ENCODE peak calls at places on chromosomes 5 and 9, in nine cellular contexts. U is HCT116, D is psoas muscle, I is lower lobe of right lung, N is AG09309, H is left lung, T is PC-9, Y is BJ, E is astrocyte of the spinal cord. X is an unnamed sample.

GRCh38 chr9:68747043-68747533 is 42.0 kb downstream of the PIP5K1B start:
- DNase-seq in U (no peak), D (no peak), I (no peak), N (no peak), H (no peak), T (no peak), Y (no peak), E (no peak), X (no peak)

GRCh38 chr9:70407081-70407503 is 7.4 kb downstream of the KLF9 start:
- DNase-seq in U (no peak), D (no peak), I (no peak), N (peak; percentile 94), H (no peak), T (no peak), Y (peak; percentile 96), E (peak; percentile 89), X (no peak)

GRCh38 chr9:131732636-131733340 is 7.1 kb downstream of the RAPGEF1 start:
- DNase-seq in U (no peak), D (no peak), I (peak; percentile 49), N (no peak), H (no peak), T (no peak), Y (no peak), E (no peak), X (peak; percentile 90)

GRCh38 chr9:129318121-129319075 is 140.3 kb upstream of the IER5L start:
- DNase-seq in U (no peak), D (peak; percentile 65), I (no peak), N (no peak), H (no peak), T (no peak), Y (no peak), E (no peak), X (no peak)

GRCh38 chr9:118640836-118641557 is 728.2 kb downstream of the BRINP1 start:
- DNase-seq in U (no peak), D (no peak), I (no peak), N (no peak), H (no peak), T (peak; percentile 48), Y (no peak), E (peak; percentile 40), X (no peak)

GRCh38 chr5:36363101-36363500 is 61.4 kb upstream of the RANBP3L start:
- DNase-seq in U (no peak), D (no peak), I (no peak), N (no peak), H (no peak), T (no peak), Y (no peak), E (peak; percentile 79), X (no peak)

GRCh38 chr9:37529111-37529510 is 43.4 kb downstream of the POLR1E start:
- DNase-seq in U (no peak), D (no peak), I (no peak), N (no peak), H (no peak), T (no peak), Y (no peak), E (peak; percentile 7), X (no peak)

GRCh38 chr5:14144586-14145355 is 1.6 kb downstream of the TRIO start:
- DNase-seq in U (peak; percentile 52), D (peak; percentile 80), I (peak; percentile 73), N (no peak), H (peak; percentile 91), T (peak; percentile 89), Y (no peak), E (peak; percentile 48), X (peak; percentile 67)

GRCh38 chr5:150271923-150272322 is 17.6 kb downstream of the CAMK2A start:
- DNase-seq in U (no peak), D (no peak), I (no peak), N (no peak), H (no peak), T (no peak), Y (no peak), E (no peak), X (no peak)

DNA sequence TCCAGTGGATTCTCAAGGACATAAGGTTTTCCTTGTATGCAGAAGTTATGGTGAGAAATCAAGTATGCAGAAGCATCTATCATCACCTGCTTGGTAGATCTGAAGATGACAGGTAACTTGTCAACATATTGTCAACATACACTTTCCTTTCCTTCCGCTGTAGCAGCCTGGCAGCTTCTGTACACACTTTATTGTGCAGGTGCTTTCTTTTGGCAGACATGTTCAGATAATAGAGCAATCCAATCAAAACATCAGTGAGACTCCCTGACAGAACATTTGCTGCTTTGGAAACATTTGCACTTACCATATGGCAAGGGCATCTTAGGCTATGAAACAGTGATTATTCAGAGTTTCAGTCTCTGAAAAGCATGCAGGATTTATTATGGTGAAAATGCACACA is 161.1 kb upstream of the CDH12 start:
- DNase-seq in U (no peak), D (no peak), I (no peak), N (no peak), H (no peak), T (no peak), Y (no peak), E (no peak), X (no peak)
- H3K4me3 ChIP-seq in U (no peak overlapping the region), D (no peak overlapping the region), I (no peak overlapping the region), N (no peak overlapping the region), H (no peak overlapping the region), T (no peak overlapping the region), Y (no peak overlapping the region), E (no peak overlapping the region), X (no peak overlapping the region)

GRCh38 chr9:105259731-105260612 is 15.5 kb downstream of the SLC44A1 start:
- DNase-seq in U (no peak), D (no peak), I (no peak), N (no peak), H (no peak), T (no peak), Y (no peak), E (no peak), X (no peak)
- H3K4me3 ChIP-seq in U (no peak overlapping the region), D (no peak overlapping the region), I (no peak overlapping the region), N (no peak overlapping the region), H (no peak overlapping the region), T (no peak overlapping the region), Y (no peak overlapping the region), E (no peak overlapping the region), X (no peak overlapping the region)

GRCh38 chr9:108109927-108110326 is 620.4 kb upstream of the KLF4 start:
- DNase-seq in U (no peak), D (no peak), I (no peak), N (no peak), H (no peak), T (no peak), Y (no peak), E (no peak), X (no peak)

GRCh38 chr9:108108802-108109448 is 619.4 kb upstream of the KLF4 start:
- DNase-seq in U (no peak), D (no peak), I (no peak), N (no peak), H (no peak), T (no peak), Y (peak; percentile 10), E (no peak), X (no peak)

GRCh38 chr9:108105885-108106284 is 616.3 kb upstream of the KLF4 start:
- DNase-seq in U (no peak), D (peak; percentile 55), I (no peak), N (no peak), H (no peak), T (no peak), Y (no peak), E (no peak), X (no peak)

GRCh38 chr9:108104991-108105390 is 615.4 kb upstream of the KLF4 start:
- DNase-seq in U (no peak), D (no peak), I (no peak), N (no peak), H (no peak), T (no peak), Y (no peak), E (no peak), X (no peak)

GRCh38 chr9:108108290-108108689 is 618.7 kb upstream of the KLF4 start:
- DNase-seq in U (no peak), D (no peak), I (no peak), N (no peak), H (no peak), T (no peak), Y (no peak), E (no peak), X (no peak)
- H3K4me3 ChIP-seq in U (no peak overlapping the region), D (no peak overlapping the region), I (no peak overlapping the region), N (no peak overlapping the region), H (no peak overlapping the region), T (no peak overlapping the region), Y (no peak overlapping the region), E (no peak overlapping the region), X (no peak overlapping the region)

GRCh38 chr9:113231701-113232100 is 10.4 kb downstream of the SLC31A1 start:
- DNase-seq in U (no peak), D (no peak), I (no peak), N (no peak), H (no peak), T (no peak), Y (no peak), E (no peak), X (no peak)

GRCh38 chr9:113237026-113237425 is 15.7 kb downstream of the SLC31A1 start:
- DNase-seq in U (no peak), D (no peak), I (no peak), N (no peak), H (no peak), T (no peak), Y (no peak), E (no peak), X (no peak)

GRCh38 chr9:113228130-113228665 is 6.9 kb downstream of the SLC31A1 start:
- DNase-seq in U (no peak), D (no peak), I (no peak), N (no peak), H (no peak), T (no peak), Y (no peak), E (no peak), X (no peak)

GRCh38 chr9:113238202-113238858 is 17.0 kb downstream of the SLC31A1 start:
- DNase-seq in U (no peak), D (no peak), I (no peak), N (no peak), H (no peak), T (no peak), Y (no peak), E (no peak), X (no peak)

DNA sequence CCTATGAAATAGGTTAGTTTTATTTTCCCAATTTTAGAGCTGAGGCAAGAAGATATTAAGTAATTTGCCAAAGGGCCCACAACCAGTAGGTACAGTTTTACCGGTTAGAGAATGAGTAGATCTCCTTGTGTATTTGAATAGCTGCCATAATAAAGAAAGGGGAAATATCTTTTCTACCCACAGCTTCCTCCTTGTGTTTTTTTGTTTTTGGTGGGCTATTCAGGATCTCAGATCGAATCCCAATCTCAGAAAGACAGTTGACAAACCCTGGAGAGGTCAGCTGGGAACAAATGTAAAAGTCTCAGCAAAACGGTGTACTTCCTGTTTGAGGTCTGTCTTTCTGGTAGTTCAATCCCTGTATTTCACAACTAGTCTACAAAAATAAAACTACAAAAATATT is 11.8 kb downstream of the SLC31A1 start:
- DNase-seq in U (no peak), D (no peak), I (no peak), N (no peak), H (no peak), T (no peak), Y (no peak), E (no peak), X (peak; percentile 60)
- H3K4me3 ChIP-seq in U (no peak overlapping the region), D (no peak overlapping the region), I (peak overlapping the region; percentile 18), N (no peak overlapping the region), H (peak overlapping the region; percentile 4), T (no peak overlapping the region), Y (no peak overlapping the region), E (no peak overlapping the region), X (no peak overlapping the region)

GRCh38 chr5:109164001-109164400 is 245.8 kb downstream of the PJA2 start:
- DNase-seq in U (no peak), D (no peak), I (no peak), N (no peak), H (no peak), T (no peak), Y (no peak), E (no peak), X (no peak)
- H3K4me3 ChIP-seq in U (no peak overlapping the region), D (no peak overlapping the region), I (no peak overlapping the region), N (no peak overlapping the region), H (no peak overlapping the region), T (no peak overlapping the region), Y (no peak overlapping the region), E (no peak overlapping the region), X (no peak overlapping the region)